ENCODE peak calls at places on chromosomes 12 and 14, in nine cellular contexts. C, V, J, U, Q, R, L, E and A are unnamed samples.

GRCh38 chr12:75600146-75600545 is 88.7 kb upstream of the KRR1 start:
- DNase-seq in U (no peak), R (no peak), C (no peak), J (no peak), E (no peak), V (no peak), Q (no peak), L (no peak), A (no peak)

GRCh38 chr12:27018071-27018470 is 3.9 kb upstream of the TM7SF3 start:
- DNase-seq in R (no peak), C (no peak), L (no peak), Q (no peak), V (no peak), J (no peak), E (no peak), U (no peak), A (no peak)

GRCh38 chr14:33686218-33686617 is 264.7 kb downstream of the EGLN3 start:
- DNase-seq in Q (no peak), J (no peak), C (no peak), L (no peak), V (no peak), U (no peak), E (peak), R (no peak), A (no peak)

GRCh38 chr12:93944196-93944595 is 204.2 kb upstream of the PLXNC1 start:
- DNase-seq in J (no peak), U (no peak), E (no peak), C (no peak), V (no peak), L (no peak), R (no peak), Q (no peak), A (no peak)

GRCh38 chr12:124386059-124386458 is 91.2 kb downstream of the RFLNA start:
- DNase-seq in Q (no peak), V (peak), E (no peak), C (peak), L (peak), J (no peak), U (no peak), R (no peak), A (no peak)

GRCh38 chr14:99136047-99136400 is 136.0 kb downstream of the BCL11B start:
- DNase-seq in U (no peak), C (no peak), L (no peak), R (peak), J (no peak), V (no peak), Q (no peak), E (no peak), A (no peak)

GRCh38 chr12:48143898-48144297 is 13.4 kb downstream of the ASB8 start:
- DNase-seq in U (no peak), J (no peak), Q (no peak), L (no peak), C (no peak), R (no peak), E (no peak), V (no peak), A (no peak)

GRCh38 chr12:31832740-31833540 is 104.1 kb upstream of the AMN1 start:
- DNase-seq in Q (peak), E (no peak), C (no peak), U (no peak), L (peak), V (no peak), J (no peak), R (no peak), A (peak)

GRCh38 chr14:97413991-97414717 is 617.0 kb downstream of the VRK1 start:
- DNase-seq in C (no peak), Q (no peak), J (no peak), V (no peak), U (no peak), R (peak), E (no peak), L (no peak), A (no peak)

GRCh38 chr12:62291888-62292760 is 31.9 kb downstream of the USP15 start:
- DNase-seq in E (peak), U (no peak), Q (no peak), C (no peak), V (peak), R (no peak), L (no peak), J (no peak), A (no peak)

GRCh38 chr14:97177016-97177415 is 379.8 kb downstream of the VRK1 start:
- DNase-seq in E (no peak), R (peak), C (no peak), L (no peak), V (no peak), U (no peak), J (peak), Q (peak), A (no peak)

GRCh38 chr14:65824285-65824977 is 411.9 kb downstream of the FUT8 start:
- DNase-seq in Q (peak), R (peak), E (peak), J (peak), L (peak), U (peak), V (no peak), C (no peak), A (no peak)

GRCh38 chr12:88325076-88325827 is 183.1 kb downstream of the TMTC3 start:
- DNase-seq in U (no peak), L (no peak), R (no peak), E (peak), C (no peak), V (no peak), Q (no peak), J (peak), A (no peak)

GRCh38 chr14:30017370-30017993 is 89.8 kb upstream of the PRKD1 start:
- DNase-seq in Q (no peak), J (no peak), C (no peak), U (no peak), L (no peak), E (no peak), R (no peak), V (no peak), A (no peak)

GRCh38 chr14:82879949-82880535 is 1346.4 kb upstream of the SEL1L start:
- DNase-seq in U (no peak), Q (no peak), L (no peak), C (no peak), V (no peak), R (no peak), E (no peak), J (no peak), A (no peak)
- TF ChIP-seq CTCF in U (no peak), Q (no peak), L (no peak), C (no peak), V (no peak), R (no peak), E (no peak), J (no peak), A (no peak)

GRCh38 chr12:46134205-46134811 is 134.5 kb downstream of the SLC38A1 start:
- DNase-seq in U (no peak), L (no peak), C (no peak), Q (no peak), J (no peak), V (no peak), R (no peak), E (no peak), A (no peak)

GRCh38 chr12:46135750-46136149 is 133.1 kb downstream of the SLC38A1 start:
- DNase-seq in R (no peak), Q (no peak), E (no peak), C (no peak), J (no peak), U (no peak), L (no peak), V (no peak), A (no peak)

GRCh38 chr12:46133751-46134150 is 135.1 kb downstream of the SLC38A1 start:
- DNase-seq in L (no peak), U (no peak), J (peak), V (no peak), E (no peak), Q (no peak), C (no peak), R (no peak), A (no peak)

GRCh38 chr12:46134852-46135251 is 134.0 kb downstream of the SLC38A1 start:
- DNase-seq in E (no peak), V (no peak), U (no peak), J (no peak), L (no peak), C (no peak), Q (no peak), R (no peak), A (no peak)

DNA sequence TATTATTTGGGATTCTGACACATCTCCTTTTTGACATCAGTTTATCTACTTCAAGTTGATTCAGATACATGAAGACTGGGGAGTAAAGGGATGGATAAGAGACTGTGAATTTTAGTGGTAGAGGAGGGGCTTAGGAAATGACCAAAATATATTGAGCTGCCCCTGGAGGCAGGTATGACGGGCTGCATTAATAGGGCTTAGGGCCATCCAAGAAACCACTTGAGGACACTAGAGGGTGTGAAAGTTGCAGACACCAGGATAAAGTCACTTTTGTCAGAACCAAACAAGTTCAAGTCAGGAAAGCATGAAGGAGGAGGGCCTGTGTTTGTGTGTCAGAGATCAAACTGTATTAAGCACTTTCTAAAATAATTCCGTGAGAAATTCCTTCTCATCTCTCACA is 137.1 kb downstream of the SLC38A1 start:
- DNase-seq in R (peak), E (no peak), C (no peak), L (no peak), J (no peak), Q (no peak), V (no peak), U (no peak), A (no peak)
- TF ChIP-seq CTCF in R (peak), E (no peak), C (no peak), L (no peak), J (no peak), Q (no peak), V (no peak), U (no peak), A (no peak)

DNA sequence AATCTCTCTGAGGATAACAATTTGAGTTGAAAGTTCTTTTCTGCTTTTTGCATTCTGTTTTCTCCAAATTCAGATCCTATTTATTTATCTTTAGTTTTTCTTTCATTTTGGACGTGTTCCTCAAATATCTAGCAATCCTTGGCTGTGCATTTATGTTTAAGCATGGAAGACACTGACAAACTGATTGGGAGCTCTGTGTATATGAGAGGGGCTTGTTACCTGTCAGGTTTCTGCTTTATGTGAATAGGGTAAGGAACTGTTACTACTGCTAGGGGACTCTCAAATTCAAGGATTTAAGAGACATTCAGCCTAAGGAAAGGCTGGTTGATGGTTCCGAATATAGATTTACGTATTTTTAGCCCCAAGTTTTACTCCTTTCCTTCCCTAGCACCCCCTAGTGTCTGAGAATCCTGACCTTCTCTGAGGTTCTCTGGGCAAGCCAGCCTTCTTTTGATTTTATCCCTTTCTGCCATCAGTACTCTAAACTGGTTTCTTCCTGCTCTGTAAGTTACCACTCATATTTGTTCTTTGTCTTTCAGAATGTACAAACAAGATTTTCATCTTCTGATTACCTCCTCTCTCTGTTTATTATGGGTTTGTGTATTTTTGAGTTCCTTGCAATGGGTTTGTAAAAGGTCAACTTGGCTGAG is 30.5 kb downstream of the YLPM1 start:
- DNase-seq in R (no peak), Q (no peak), E (no peak), U (no peak), C (no peak), V (no peak), J (no peak), L (no peak), A (no peak)
- TF ChIP-seq CTCF in R (peak), Q (peak), E (peak), U (no peak), C (no peak), V (no peak), J (peak), L (peak), A (peak)

GRCh38 chr14:104715416-104715815 is 8.6 kb upstream of the ADSS1 start:
- DNase-seq in R (no peak), E (no peak), V (no peak), J (no peak), Q (no peak), L (no peak), U (peak), C (no peak), A (no peak)
- TF ChIP-seq CTCF in R (no peak), E (no peak), V (no peak), J (no peak), Q (no peak), L (no peak), U (no peak), C (no peak), A (no peak)

DNA sequence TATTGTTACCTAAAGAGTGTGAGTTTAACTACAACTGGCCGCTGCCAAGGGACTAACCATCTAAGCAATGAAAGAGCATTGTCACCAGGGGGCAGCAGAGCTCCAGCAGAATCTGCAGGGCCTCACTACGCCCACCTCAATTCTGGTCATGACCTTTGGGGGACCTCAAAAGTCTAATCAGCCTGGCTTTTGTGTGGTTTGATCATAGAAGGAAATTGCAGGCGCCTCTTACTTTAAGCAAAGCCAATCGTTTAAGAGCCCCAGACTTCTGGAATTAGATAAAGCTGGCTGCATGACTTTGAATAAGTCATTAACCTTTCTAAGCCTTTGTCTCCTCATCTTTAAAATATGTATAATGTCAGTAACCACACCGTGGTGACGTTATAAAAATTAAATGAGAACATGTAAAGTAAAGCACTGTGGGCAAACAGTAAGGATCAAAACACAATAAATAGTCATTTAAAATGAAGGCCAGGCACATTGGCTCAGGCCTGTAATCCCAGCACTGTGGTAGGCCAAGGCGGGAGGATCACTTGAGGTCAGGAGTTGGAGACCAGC is 58.6 kb downstream of the TBX3 start:
- DNase-seq in J (peak), R (peak), V (no peak), E (peak), C (no peak), U (no peak), Q (no peak), L (peak), A (no peak)
- TF ChIP-seq CTCF in J (peak), R (peak), V (peak), E (peak), C (peak), U (no peak), Q (no peak), L (peak), A (peak)